ENCODE peak calls at places on chromosomes 16 and 17, in four cellular contexts. I is adipocyte, J is astrocyte, Y is left ventricle myocardium inferior. Z is an unnamed sample. For H3K4me1, the result is how much of the 10 kb centered on the place peaks cover.

GRCh38 chr16:83907111-83907510 is 8.2 kb downstream of the MLYCD start:
- DNase-seq in I (no peak), J (no peak), Y (no peak), Z (no peak)

GRCh38 chr16:72536673-72537435 is 364.9 kb upstream of the PMFBP1 start:
- DNase-seq in I (peak), J (peak), Y (no peak), Z (no peak)

GRCh38 chr17:64357191-64357981 is 33.3 kb downstream of the PECAM1 start:
- DNase-seq in I (peak), J (peak), Y (peak), Z (peak)

GRCh38 chr17:3960764-3961163 is 3.5 kb downstream of the ATP2A3 start:
- DNase-seq in I (no peak), J (peak), Y (no peak), Z (no peak)

GRCh38 chr17:45086865-45087495 is 25.9 kb downstream of the NMT1 start:
- DNase-seq in I (no peak), J (no peak), Y (no peak), Z (no peak)

GRCh38 chr16:24009060-24009459 is 173.3 kb downstream of the PRKCB start:
- DNase-seq in I (no peak), J (no peak), Y (no peak), Z (no peak)

GRCh38 chr17:412211-413015 is 59.8 kb upstream of the RPH3AL start:
- DNase-seq in I (peak), J (peak), Y (no peak), Z (peak)

GRCh38 chr16:56302506-56302905 is 111.2 kb downstream of the GNAO1 start:
- DNase-seq in I (no peak), J (no peak), Y (no peak), Z (no peak)

GRCh38 chr17:51056813-51057510 is 63.7 kb downstream of the SPAG9 start:
- DNase-seq in I (peak), J (peak), Y (no peak), Z (peak)

GRCh38 chr16:20859699-20860098 is 40.5 kb downstream of the DCUN1D3 start:
- DNase-seq in I (no peak), J (no peak), Y (peak), Z (no peak)

GRCh38 chr17:8610558-8610957 is 20.0 kb downstream of the MYH10 start:
- DNase-seq in I (no peak), J (no peak), Y (no peak), Z (peak)

GRCh38 chr17:11996722-11997146 is 541 bp downstream of the ZNF18 start:
- DNase-seq in I (peak), J (peak), Y (no peak), Z (peak)

GRCh38 chr16:51146256-51146924 is 4.7 kb downstream of the SALL1 start:
- DNase-seq in I (peak), J (peak), Y (no peak), Z (peak)

GRCh38 chr16:75109732-75110243 is 6.8 kb downstream of the LDHD start:
- DNase-seq in I (no peak), J (no peak), Y (peak), Z (no peak)

GRCh38 chr16:61587526-61587925 is 448.7 kb downstream of the CDH8 start:
- DNase-seq in I (no peak), J (no peak), Y (no peak), Z (no peak)
- H3K4me1 ChIP-seq in I (under half), J (under half), Y (under half), Z (under half)

DNA sequence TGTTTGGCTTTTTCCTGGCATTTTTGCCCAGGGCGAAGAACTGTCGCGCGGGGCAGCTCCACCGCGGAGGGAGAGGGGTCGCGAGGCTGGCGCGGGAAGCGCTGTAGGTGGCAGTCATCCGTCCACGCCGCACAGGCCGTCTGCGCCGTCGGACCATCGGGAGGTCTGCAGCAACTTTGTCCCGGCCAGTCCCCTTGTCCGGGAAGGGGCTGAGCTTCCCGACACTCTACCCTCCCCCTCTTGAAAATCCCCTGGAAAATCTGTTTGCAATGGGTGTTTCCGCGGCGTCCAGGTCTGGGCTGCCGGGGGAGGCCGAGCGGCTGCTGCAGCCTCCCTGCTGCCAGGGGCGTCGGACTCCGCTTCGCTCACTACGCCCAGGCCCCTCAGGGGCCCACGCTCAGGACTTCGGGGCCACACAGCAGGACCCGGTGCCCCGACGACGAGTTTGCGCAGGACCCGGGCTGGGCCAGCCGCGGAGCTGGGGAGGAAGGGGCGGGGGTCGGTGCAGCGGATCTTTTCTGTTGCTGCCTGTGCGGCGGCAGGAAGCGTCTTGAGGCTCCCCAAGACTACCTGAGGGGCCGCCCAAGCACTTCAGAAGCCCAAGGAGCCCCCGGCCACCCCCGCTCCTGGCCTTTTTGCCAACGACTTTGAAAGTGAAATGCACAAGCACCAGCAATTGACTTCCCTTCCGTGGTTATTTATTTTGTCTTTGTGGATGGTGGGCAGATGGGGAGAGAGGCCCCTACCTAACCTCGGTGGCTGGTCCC is 2.3 kb upstream of the CBX4 start:
- DNase-seq in I (no peak), J (no peak), Y (no peak), Z (no peak)
- H3K4me1 ChIP-seq in I (under half), J (under half), Y (half or more), Z (half or more)

GRCh38 chr16:81797443-81797842 is 18.4 kb downstream of the PLCG2 start:
- DNase-seq in I (no peak), J (no peak), Y (no peak), Z (no peak)
- H3K4me1 ChIP-seq in I (under half), J (under half), Y (under half), Z (under half)

DNA sequence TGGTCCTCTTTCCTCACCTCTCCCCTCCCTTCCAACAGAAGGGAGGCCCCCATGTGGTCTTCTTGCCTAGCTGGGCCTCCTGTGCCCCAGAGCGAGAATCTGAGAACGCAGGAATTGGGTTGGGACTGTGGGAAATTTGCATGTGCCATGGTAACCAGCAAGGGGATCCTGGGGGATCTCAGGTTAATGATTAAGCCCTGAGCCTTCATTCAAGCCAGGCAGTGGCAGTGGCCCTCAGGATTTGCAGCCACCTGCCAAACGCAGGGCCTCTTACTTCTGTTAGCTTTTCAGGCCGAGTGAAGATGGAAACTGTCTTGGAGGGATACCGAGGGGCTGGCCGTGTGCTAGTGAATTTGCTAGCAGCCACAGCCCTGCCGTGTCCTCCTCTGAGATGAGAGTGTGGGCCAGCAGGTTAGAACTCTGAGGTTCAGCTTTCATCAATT is 40.3 kb downstream of the KSR1 start:
- DNase-seq in I (no peak), J (no peak), Y (no peak), Z (no peak)
- H3K4me1 ChIP-seq in I (under half), J (under half), Y (under half), Z (under half)

Z was measured in mesenchymal stem cell.